ENCODE peak calls at places on chromosomes 13 and 19, in eight cellular contexts. L, D, K, Z, Y, C, F and A are unnamed samples.

GRCh38 chr19:44447864-44448674 is at the start of gene ZNF229:
- DNase-seq in C (peak; percentile 88), L (no peak), Z (peak; percentile 98), D (peak; percentile 90), Y (peak; percentile 41), F (peak; percentile 87), K (no peak), A (peak; percentile 26)

GRCh38 chr19:50830266-50831025 is 2.9 kb downstream of the KLK15 start:
- DNase-seq in C (no peak), L (no peak), D (no peak), K (no peak), F (no peak), Y (no peak), Z (no peak), A (no peak)

GRCh38 chr13:43377149-43377548 is 353.8 kb downstream of the DNAJC15 start:
- DNase-seq in C (no peak), L (no peak), Z (no peak), F (no peak), D (no peak), Y (no peak), K (no peak), A (no peak)

GRCh38 chr19:11098327-11098726 is 9.1 kb downstream of the LDLR start:
- DNase-seq in D (no peak), Z (no peak), C (no peak), K (no peak), L (no peak), Y (no peak), F (no peak), A (no peak)

GRCh38 chr19:32287811-32288227 is 57.6 kb upstream of the ZNF507 start:
- DNase-seq in L (no peak), Y (peak; percentile 11), K (peak; percentile 86), F (no peak), C (peak; percentile 68), Z (peak; percentile 89), D (peak; percentile 75), A (no peak)

GRCh38 chr19:42140125-42140754 is 8.0 kb upstream of the POU2F2 start:
- DNase-seq in D (peak; percentile 62), Y (no peak), Z (peak; percentile 88), C (peak; percentile 74), K (no peak), L (no peak), F (no peak), A (no peak)

GRCh38 chr19:8321067-8321759 is at the start of the genes NDUFA7 and RPS28:
- DNase-seq in Y (peak; percentile 80), Z (peak; percentile 97), D (peak; percentile 99), F (peak; percentile 92), K (peak; percentile 99), C (peak; percentile 98), L (peak; percentile 91), A (peak; percentile 95)

GRCh38 chr13:48600374-48601364 is 53.1 kb upstream of the CYSLTR2 start:
- DNase-seq in L (no peak), Z (peak; percentile 85), C (no peak), Y (no peak), K (no peak), F (no peak), D (peak; percentile 67), A (no peak)

GRCh38 chr13:67224148-67224846 is 5.8 kb downstream of the PCDH9 start:
- DNase-seq in Z (peak; percentile 77), D (peak; percentile 78), Y (peak; percentile 33), L (no peak), F (peak; percentile 62), K (peak; percentile 85), C (peak; percentile 81), A (peak; percentile 74)

GRCh38 chr13:36135876-36136275 is 4.7 kb upstream of the DCLK1 start:
- DNase-seq in Z (no peak), D (no peak), K (no peak), C (no peak), F (no peak), Y (no peak), L (no peak), A (no peak)

DNA sequence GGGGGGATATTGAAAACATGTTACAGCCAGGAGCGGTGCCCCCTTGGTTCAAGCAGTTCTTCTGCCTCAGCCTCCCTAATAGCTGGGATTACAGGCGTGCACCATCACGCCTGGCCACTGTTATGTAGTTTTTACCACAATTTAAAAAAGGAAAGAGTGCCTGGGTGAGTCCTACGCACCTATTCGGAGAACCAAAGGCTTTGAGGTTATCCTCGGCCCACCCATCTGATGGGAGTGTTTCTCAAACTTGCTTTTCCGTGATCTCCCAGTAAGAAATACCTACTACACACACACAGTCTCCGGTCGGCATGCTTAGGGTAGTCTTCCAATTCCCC is 4.2 kb upstream of the GP6 start:
- DNase-seq in C (no peak), F (no peak), L (no peak), K (no peak), Z (no peak), D (no peak), Y (no peak), A (no peak)
- H3K27ac ChIP-seq in C (no peak overlapping the region), F (no peak overlapping the region), L (no peak overlapping the region), K (no peak overlapping the region), Z (no peak overlapping the region), D (no peak overlapping the region), Y (no peak overlapping the region), A (no peak overlapping the region)

DNA sequence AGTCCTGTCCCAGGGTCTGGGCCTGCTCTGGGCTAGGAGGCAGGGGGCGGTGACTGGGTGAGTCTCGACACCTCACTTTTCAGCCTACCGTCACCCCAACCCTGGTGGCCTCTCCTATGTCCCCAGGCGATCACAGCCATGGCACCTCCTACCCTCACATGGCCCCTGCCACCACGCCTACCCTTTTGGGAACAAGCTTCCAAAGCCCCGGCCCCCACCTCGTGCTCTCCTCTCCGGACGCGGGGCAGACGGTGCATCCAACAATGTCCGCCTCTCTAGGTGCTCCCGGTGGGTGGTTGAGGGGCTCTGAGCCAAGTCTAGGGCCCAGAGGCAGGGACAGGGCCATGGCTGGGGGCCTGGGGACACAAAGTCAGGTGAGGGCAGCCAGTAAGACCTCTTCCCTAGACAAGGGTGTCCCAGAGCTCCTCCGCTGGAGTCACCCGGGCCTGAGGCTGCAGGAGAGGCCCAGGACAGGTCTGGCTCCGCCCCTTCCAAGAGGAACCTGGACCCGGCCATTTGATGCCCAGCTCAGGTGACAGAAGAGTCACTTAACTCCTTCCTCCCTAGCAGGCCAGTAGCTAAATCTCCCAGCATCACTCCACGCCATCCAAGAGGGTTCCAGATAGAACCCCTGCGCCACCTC is at the start of gene SYNE4:
- DNase-seq in F (no peak), C (peak; percentile 87), L (no peak), D (no peak), Z (peak; percentile 93), Y (no peak), K (no peak), A (no peak)
- H3K27ac ChIP-seq in F (peak within 1 kb of the TSS; percentile 65), C (peak within 1 kb of the TSS; percentile 55), L (no peak within 1 kb of the TSS), D (no peak within 1 kb of the TSS), Z (no peak within 1 kb of the TSS), Y (peak within 1 kb of the TSS; percentile 14), K (peak within 1 kb of the TSS; percentile 45), A (peak within 1 kb of the TSS; percentile 52)

GRCh38 chr13:35014606-35015005 is 72.5 kb downstream of the NBEA start:
- DNase-seq in Z (no peak), Y (no peak), C (no peak), F (no peak), L (no peak), K (no peak), D (no peak), A (no peak)
- H3K27ac ChIP-seq in Z (no peak overlapping the region), Y (no peak overlapping the region), C (no peak overlapping the region), F (no peak overlapping the region), L (no peak overlapping the region), K (no peak overlapping the region), D (no peak overlapping the region), A (no peak overlapping the region)

GRCh38 chr19:4059493-4059880 is 7.2 kb downstream of the ZBTB7A start:
- DNase-seq in K (no peak), L (no peak), C (no peak), F (no peak), Z (no peak), Y (no peak), D (no peak), A (no peak)
- H3K27ac ChIP-seq in K (peak overlapping the region; percentile 86), L (peak overlapping the region; percentile 87), C (peak overlapping the region; percentile 95), F (peak overlapping the region; percentile 98), Z (no peak overlapping the region), Y (peak overlapping the region; percentile 100), D (peak overlapping the region; percentile 73), A (peak overlapping the region; percentile 93)